ENCODE peak calls at places on chromosome 22, in nine cellular contexts. One of them, this sample, is unnamed.

GRCh38 chr22:45469573-45470383 is 32.9 kb upstream of the FBLN1 start:
- DNase-seq in WTC11: no peak
- DNase-seq in BE2C: no peak
- DNase-seq in osteoblast: no peak
- DNase-seq in left ventricle myocardium inferior: no peak
- DNase-seq in A549: no peak
- DNase-seq in fibroblast of pulmonary artery: no peak
- DNase-seq in HCT116: no peak
- DNase-seq in coronary artery: no peak
- DNase-seq in this sample: no peak

GRCh38 chr22:29055192-29055830 is 6.3 kb downstream of the C22orf31 start:
- DNase-seq in A549: no peak
- DNase-seq in osteoblast: peak; percentile 48
- DNase-seq in HCT116: no peak
- DNase-seq in fibroblast of pulmonary artery: no peak
- DNase-seq in coronary artery: no peak
- DNase-seq in BE2C: no peak
- DNase-seq in left ventricle myocardium inferior: no peak
- DNase-seq in WTC11: peak; percentile 34
- DNase-seq in this sample: no peak

GRCh38 chr22:47064016-47064415 is 301.6 kb downstream of the TBC1D22A start:
- DNase-seq in osteoblast: peak; percentile 66
- DNase-seq in HCT116: no peak
- DNase-seq in WTC11: no peak
- DNase-seq in fibroblast of pulmonary artery: no peak
- DNase-seq in coronary artery: no peak
- DNase-seq in A549: no peak
- DNase-seq in BE2C: no peak
- DNase-seq in left ventricle myocardium inferior: peak; percentile 1
- DNase-seq in this sample: no peak

GRCh38 chr22:32200752-32201151 is 4.1 kb downstream of the RFPL2 start:
- DNase-seq in osteoblast: peak; percentile 42
- DNase-seq in left ventricle myocardium inferior: no peak
- DNase-seq in HCT116: no peak
- DNase-seq in coronary artery: no peak
- DNase-seq in A549: no peak
- DNase-seq in BE2C: no peak
- DNase-seq in WTC11: no peak
- DNase-seq in fibroblast of pulmonary artery: no peak
- DNase-seq in this sample: no peak

GRCh38 chr22:50600967-50601668 is 525 bp downstream of the MAPK8IP2 start:
- DNase-seq in fibroblast of pulmonary artery: no peak
- DNase-seq in BE2C: peak; percentile 40
- DNase-seq in HCT116: no peak
- DNase-seq in left ventricle myocardium inferior: no peak
- DNase-seq in A549: no peak
- DNase-seq in WTC11: no peak
- DNase-seq in osteoblast: peak; percentile 88
- DNase-seq in coronary artery: no peak
- DNase-seq in this sample: no peak

GRCh38 chr22:35947794-35948425 is 80.7 kb downstream of the RBFOX2 start:
- DNase-seq in fibroblast of pulmonary artery: no peak
- DNase-seq in coronary artery: no peak
- DNase-seq in left ventricle myocardium inferior: no peak
- DNase-seq in A549: no peak
- DNase-seq in HCT116: no peak
- DNase-seq in BE2C: no peak
- DNase-seq in osteoblast: no peak
- DNase-seq in WTC11: no peak
- DNase-seq in this sample: no peak

GRCh38 chr22:40193429-40194421 is 16.0 kb downstream of the TNRC6B start:
- DNase-seq in coronary artery: peak; percentile 53
- DNase-seq in HCT116: no peak
- DNase-seq in osteoblast: peak; percentile 68
- DNase-seq in fibroblast of pulmonary artery: peak; percentile 58
- DNase-seq in BE2C: no peak
- DNase-seq in WTC11: peak; percentile 36
- DNase-seq in left ventricle myocardium inferior: no peak
- DNase-seq in A549: peak; percentile 29
- DNase-seq in this sample: no peak

GRCh38 chr22:25764270-25765015 is 22.5 kb downstream of the MYO18B start:
- DNase-seq in osteoblast: peak; percentile 44
- DNase-seq in BE2C: no peak
- DNase-seq in WTC11: peak; percentile 72
- DNase-seq in left ventricle myocardium inferior: no peak
- DNase-seq in A549: no peak
- DNase-seq in HCT116: no peak
- DNase-seq in fibroblast of pulmonary artery: no peak
- DNase-seq in coronary artery: no peak
- DNase-seq in this sample: no peak

GRCh38 chr22:38203855-38204497 is 2.2 kb downstream of the MAFF start:
- DNase-seq in BE2C: no peak
- DNase-seq in WTC11: no peak
- DNase-seq in fibroblast of pulmonary artery: peak; percentile 36
- DNase-seq in A549: no peak
- DNase-seq in HCT116: no peak
- DNase-seq in coronary artery: no peak
- DNase-seq in left ventricle myocardium inferior: no peak
- DNase-seq in osteoblast: peak; percentile 93
- DNase-seq in this sample: no peak

GRCh38 chr22:17098379-17098819 is 13.6 kb downstream of the IL17RA start:
- DNase-seq in A549: no peak
- DNase-seq in osteoblast: no peak
- DNase-seq in HCT116: no peak
- DNase-seq in BE2C: no peak
- DNase-seq in fibroblast of pulmonary artery: peak; percentile 33
- DNase-seq in coronary artery: no peak
- DNase-seq in WTC11: no peak
- DNase-seq in left ventricle myocardium inferior: no peak
- DNase-seq in this sample: no peak

GRCh38 chr22:37501610-37502341 is 15.6 kb upstream of the MFNG start:
- DNase-seq in WTC11: no peak
- DNase-seq in A549: peak; percentile 95
- DNase-seq in left ventricle myocardium inferior: peak; percentile 67
- DNase-seq in HCT116: no peak
- DNase-seq in BE2C: no peak
- DNase-seq in fibroblast of pulmonary artery: peak; percentile 94
- DNase-seq in osteoblast: peak; percentile 99
- DNase-seq in coronary artery: no peak
- DNase-seq in this sample: no peak

GRCh38 chr22:39498368-39498767 is 3.7 kb upstream of the MIEF1 start:
- DNase-seq in BE2C: peak; percentile 69
- DNase-seq in HCT116: no peak
- DNase-seq in A549: no peak
- DNase-seq in coronary artery: no peak
- DNase-seq in fibroblast of pulmonary artery: no peak
- DNase-seq in osteoblast: no peak
- DNase-seq in WTC11: no peak
- DNase-seq in left ventricle myocardium inferior: peak; percentile 70
- DNase-seq in this sample: no peak

GRCh38 chr22:43478621-43479285 is 66.9 kb downstream of the MPPED1 start:
- DNase-seq in WTC11: no peak
- DNase-seq in HCT116: no peak
- DNase-seq in fibroblast of pulmonary artery: no peak
- DNase-seq in A549: no peak
- DNase-seq in coronary artery: no peak
- DNase-seq in osteoblast: no peak
- DNase-seq in BE2C: no peak
- DNase-seq in left ventricle myocardium inferior: no peak
- DNase-seq in this sample: no peak

GRCh38 chr22:24482586-24482985 is 12.5 kb upstream of the UPB1 start:
- DNase-seq in osteoblast: no peak
- DNase-seq in A549: no peak
- DNase-seq in WTC11: no peak
- DNase-seq in fibroblast of pulmonary artery: peak; percentile 78
- DNase-seq in coronary artery: no peak
- DNase-seq in left ventricle myocardium inferior: no peak
- DNase-seq in HCT116: no peak
- DNase-seq in BE2C: no peak
- DNase-seq in this sample: no peak

GRCh38 chr22:44399196-44399837 is 86.6 kb upstream of the SHISAL1 start:
- DNase-seq in A549: no peak
- DNase-seq in BE2C: peak; percentile 2
- DNase-seq in left ventricle myocardium inferior: no peak
- DNase-seq in fibroblast of pulmonary artery: no peak
- DNase-seq in osteoblast: peak; percentile 43
- DNase-seq in coronary artery: peak; percentile 11
- DNase-seq in HCT116: no peak
- DNase-seq in WTC11: no peak
- DNase-seq in this sample: no peak

DNA sequence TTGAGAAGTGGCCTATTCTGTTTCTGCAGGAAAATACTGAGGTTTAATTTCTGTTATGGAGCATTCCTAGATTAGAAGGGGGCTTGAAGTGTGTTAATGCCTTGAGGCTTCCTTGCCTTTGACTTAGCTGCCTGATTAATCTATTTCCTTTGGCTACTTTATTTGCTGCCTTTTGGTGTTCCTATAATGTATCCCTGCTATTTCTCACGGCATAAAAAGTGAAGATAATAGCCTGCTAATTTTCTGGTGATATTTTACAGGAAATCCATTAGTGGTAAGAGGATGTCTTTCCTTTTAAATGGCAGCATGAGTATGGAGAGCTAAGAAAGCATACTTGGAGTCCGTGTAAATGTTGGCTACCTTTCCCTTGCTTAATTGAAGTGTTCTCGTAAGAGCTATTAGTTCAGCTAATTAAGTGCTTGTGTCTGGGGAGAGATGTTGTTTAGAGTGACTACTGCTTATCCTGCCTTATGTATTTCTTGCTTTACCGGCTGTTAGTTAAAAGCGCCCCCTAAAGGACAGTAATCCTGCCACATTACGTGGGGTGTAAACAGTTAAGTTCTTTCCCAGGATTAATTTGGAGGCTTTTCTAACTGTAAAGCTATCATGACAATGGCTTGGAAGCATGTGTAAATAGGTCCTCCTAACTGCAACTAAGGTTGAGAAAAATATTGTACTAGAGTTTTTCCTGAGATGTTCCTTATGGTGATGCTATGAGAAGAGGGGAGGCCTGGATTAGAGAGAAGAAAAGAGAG is 45.6 kb downstream of the ZNF280B start:
- DNase-seq in left ventricle myocardium inferior: no peak
- DNase-seq in A549: peak; percentile 30
- DNase-seq in osteoblast: no peak
- DNase-seq in coronary artery: no peak
- DNase-seq in fibroblast of pulmonary artery: no peak
- DNase-seq in WTC11: no peak
- DNase-seq in HCT116: no peak
- DNase-seq in BE2C: no peak
- DNase-seq in this sample: no peak
- TF ChIP-seq CTCF in left ventricle myocardium inferior: no peak
- TF ChIP-seq CTCF in A549: peak; percentile 27
- TF ChIP-seq CTCF in osteoblast: peak; percentile 39
- TF ChIP-seq CTCF in coronary artery: no peak
- TF ChIP-seq CTCF in fibroblast of pulmonary artery: peak; percentile 29
- TF ChIP-seq CTCF in WTC11: no peak
- TF ChIP-seq CTCF in HCT116: peak; percentile 36
- TF ChIP-seq CTCF in BE2C: peak; percentile 40
- TF ChIP-seq CTCF in this sample: no peak

DNA sequence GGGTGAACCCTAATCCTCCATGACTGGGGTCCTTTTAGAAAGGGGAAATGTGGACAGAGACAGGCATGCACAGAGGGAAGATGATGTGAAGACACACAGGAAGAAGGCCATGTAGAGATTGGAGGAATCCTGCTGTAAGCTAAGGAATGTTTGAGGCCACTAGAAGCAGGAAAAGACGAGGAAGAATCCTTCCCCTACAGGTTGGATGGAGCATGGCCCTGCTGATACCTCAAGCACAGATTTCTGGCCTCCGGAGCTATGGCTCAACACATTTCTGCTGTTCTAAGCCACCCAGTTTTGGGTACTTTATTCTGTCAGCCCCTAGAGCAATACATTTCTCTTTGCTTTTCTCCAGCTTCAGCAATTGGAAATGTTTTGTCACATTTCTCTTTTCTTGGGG is 487.0 kb downstream of the MIAT start:
- DNase-seq in osteoblast: peak; percentile 21
- DNase-seq in BE2C: no peak
- DNase-seq in left ventricle myocardium inferior: no peak
- DNase-seq in WTC11: no peak
- DNase-seq in HCT116: no peak
- DNase-seq in A549: no peak
- DNase-seq in fibroblast of pulmonary artery: no peak
- DNase-seq in coronary artery: peak; percentile 26
- DNase-seq in this sample: no peak
- TF ChIP-seq CTCF in osteoblast: no peak
- TF ChIP-seq CTCF in BE2C: no peak
- TF ChIP-seq CTCF in left ventricle myocardium inferior: no peak
- TF ChIP-seq CTCF in WTC11: no peak
- TF ChIP-seq CTCF in HCT116: no peak
- TF ChIP-seq CTCF in A549: no peak
- TF ChIP-seq CTCF in fibroblast of pulmonary artery: peak; percentile 1
- TF ChIP-seq CTCF in coronary artery: no peak
- TF ChIP-seq CTCF in this sample: no peak

GRCh38 chr22:22702159-22702873 is 57.9 kb downstream of the GGTLC2 start:
- DNase-seq in left ventricle myocardium inferior: no peak
- DNase-seq in WTC11: peak; percentile 61
- DNase-seq in osteoblast: peak; percentile 30
- DNase-seq in fibroblast of pulmonary artery: no peak
- DNase-seq in coronary artery: peak; percentile 53
- DNase-seq in A549: no peak
- DNase-seq in BE2C: no peak
- DNase-seq in HCT116: no peak
- DNase-seq in this sample: no peak
- TF ChIP-seq CTCF in left ventricle myocardium inferior: no peak
- TF ChIP-seq CTCF in WTC11: peak; percentile 52
- TF ChIP-seq CTCF in osteoblast: peak; percentile 9
- TF ChIP-seq CTCF in fibroblast of pulmonary artery: peak; percentile 48
- TF ChIP-seq CTCF in coronary artery: no peak
- TF ChIP-seq CTCF in A549: peak; percentile 20
- TF ChIP-seq CTCF in BE2C: peak; percentile 33
- TF ChIP-seq CTCF in HCT116: peak; percentile 11
- TF ChIP-seq CTCF in this sample: no peak

GRCh38 chr22:27431896-27432295 is 369.7 kb downstream of the MN1 start:
- DNase-seq in left ventricle myocardium inferior: no peak
- DNase-seq in osteoblast: no peak
- DNase-seq in coronary artery: no peak
- DNase-seq in BE2C: no peak
- DNase-seq in A549: peak; percentile 20
- DNase-seq in fibroblast of pulmonary artery: no peak
- DNase-seq in HCT116: no peak
- DNase-seq in WTC11: no peak
- DNase-seq in this sample: no peak

GRCh38 chr22:27434898-27435297 is 366.7 kb downstream of the MN1 start:
- DNase-seq in osteoblast: no peak
- DNase-seq in fibroblast of pulmonary artery: no peak
- DNase-seq in BE2C: no peak
- DNase-seq in WTC11: no peak
- DNase-seq in A549: no peak
- DNase-seq in HCT116: no peak
- DNase-seq in left ventricle myocardium inferior: no peak
- DNase-seq in coronary artery: no peak
- DNase-seq in this sample: no peak

GRCh38 chr22:27433585-27434190 is 367.9 kb downstream of the MN1 start:
- DNase-seq in WTC11: no peak
- DNase-seq in HCT116: no peak
- DNase-seq in BE2C: no peak
- DNase-seq in fibroblast of pulmonary artery: no peak
- DNase-seq in osteoblast: no peak
- DNase-seq in left ventricle myocardium inferior: no peak
- DNase-seq in coronary artery: no peak
- DNase-seq in A549: no peak
- DNase-seq in this sample: no peak

GRCh38 chr22:27429476-27429875 is 372.1 kb downstream of the MN1 start:
- DNase-seq in left ventricle myocardium inferior: no peak
- DNase-seq in A549: no peak
- DNase-seq in coronary artery: no peak
- DNase-seq in WTC11: no peak
- DNase-seq in fibroblast of pulmonary artery: no peak
- DNase-seq in HCT116: no peak
- DNase-seq in BE2C: no peak
- DNase-seq in osteoblast: no peak
- DNase-seq in this sample: no peak

GRCh38 chr22:27430799-27431480 is 370.6 kb downstream of the MN1 start:
- DNase-seq in osteoblast: no peak
- DNase-seq in BE2C: no peak
- DNase-seq in left ventricle myocardium inferior: no peak
- DNase-seq in fibroblast of pulmonary artery: no peak
- DNase-seq in A549: no peak
- DNase-seq in WTC11: no peak
- DNase-seq in HCT116: no peak
- DNase-seq in coronary artery: no peak
- DNase-seq in this sample: no peak
- TF ChIP-seq CTCF in osteoblast: no peak
- TF ChIP-seq CTCF in BE2C: no peak
- TF ChIP-seq CTCF in left ventricle myocardium inferior: no peak
- TF ChIP-seq CTCF in fibroblast of pulmonary artery: no peak
- TF ChIP-seq CTCF in A549: no peak
- TF ChIP-seq CTCF in WTC11: no peak
- TF ChIP-seq CTCF in HCT116: no peak
- TF ChIP-seq CTCF in coronary artery: no peak
- TF ChIP-seq CTCF in this sample: no peak